ENCODE peak calls at places on chromosomes 6 and 20, in four cellular contexts. One of them, this sample, is unnamed.

GRCh38 chr6:93496548-93496947 is 77.2 kb upstream of the EPHA7 start:
- DNase-seq in stimulated activated CD4-positive, alpha-beta T cell treated with anti-CD3 and anti-CD28 coated beads, Interleukin-4, amount 100 ng/mL, for 1 hour: no peak
- DNase-seq in pulmonary artery endothelial cell: no peak
- DNase-seq in bronchial epithelial cell: peak
- DNase-seq in this sample: no peak

GRCh38 chr6:9248125-9248524 is 812.8 kb upstream of the SLC35B3 start:
- DNase-seq in stimulated activated CD4-positive, alpha-beta T cell treated with anti-CD3 and anti-CD28 coated beads, Interleukin-4, amount 100 ng/mL, for 1 hour: no peak
- DNase-seq in pulmonary artery endothelial cell: no peak
- DNase-seq in bronchial epithelial cell: peak
- DNase-seq in this sample: no peak

GRCh38 chr6:19180348-19181073 is 656.7 kb upstream of the ID4 start:
- DNase-seq in stimulated activated CD4-positive, alpha-beta T cell treated with anti-CD3 and anti-CD28 coated beads, Interleukin-4, amount 100 ng/mL, for 1 hour: no peak
- DNase-seq in pulmonary artery endothelial cell: no peak
- DNase-seq in bronchial epithelial cell: no peak
- DNase-seq in this sample: no peak

GRCh38 chr20:46139908-46140482 is 21.9 kb downstream of the CD40 start:
- DNase-seq in stimulated activated CD4-positive, alpha-beta T cell treated with anti-CD3 and anti-CD28 coated beads, Interleukin-4, amount 100 ng/mL, for 1 hour: no peak
- DNase-seq in pulmonary artery endothelial cell: no peak
- DNase-seq in bronchial epithelial cell: peak
- DNase-seq in this sample: no peak

GRCh38 chr6:44297063-44298038 is 15.8 kb downstream of the AARS2 start:
- DNase-seq in stimulated activated CD4-positive, alpha-beta T cell treated with anti-CD3 and anti-CD28 coated beads, Interleukin-4, amount 100 ng/mL, for 1 hour: peak
- DNase-seq in pulmonary artery endothelial cell: no peak
- DNase-seq in bronchial epithelial cell: no peak
- DNase-seq in this sample: peak

GRCh38 chr6:157966597-157966977 is 15.1 kb upstream of the SYNJ2 start:
- DNase-seq in stimulated activated CD4-positive, alpha-beta T cell treated with anti-CD3 and anti-CD28 coated beads, Interleukin-4, amount 100 ng/mL, for 1 hour: no peak
- DNase-seq in pulmonary artery endothelial cell: no peak
- DNase-seq in bronchial epithelial cell: no peak
- DNase-seq in this sample: no peak

GRCh38 chr20:3760980-3761379 is 6.6 kb downstream of the ADISSP start:
- DNase-seq in stimulated activated CD4-positive, alpha-beta T cell treated with anti-CD3 and anti-CD28 coated beads, Interleukin-4, amount 100 ng/mL, for 1 hour: no peak
- DNase-seq in pulmonary artery endothelial cell: no peak
- DNase-seq in bronchial epithelial cell: no peak
- DNase-seq in this sample: no peak

GRCh38 chr6:109770779-109771178 is 79.7 kb downstream of the FIG4 start:
- DNase-seq in stimulated activated CD4-positive, alpha-beta T cell treated with anti-CD3 and anti-CD28 coated beads, Interleukin-4, amount 100 ng/mL, for 1 hour: no peak
- DNase-seq in pulmonary artery endothelial cell: no peak
- DNase-seq in bronchial epithelial cell: no peak
- DNase-seq in this sample: no peak

GRCh38 chr6:150296890-150297289 is 71.9 kb upstream of the IYD start:
- DNase-seq in stimulated activated CD4-positive, alpha-beta T cell treated with anti-CD3 and anti-CD28 coated beads, Interleukin-4, amount 100 ng/mL, for 1 hour: no peak
- DNase-seq in pulmonary artery endothelial cell: no peak
- DNase-seq in bronchial epithelial cell: no peak
- DNase-seq in this sample: no peak

GRCh38 chr6:157779705-157780604 is 43.1 kb upstream of the SNX9 start:
- DNase-seq in stimulated activated CD4-positive, alpha-beta T cell treated with anti-CD3 and anti-CD28 coated beads, Interleukin-4, amount 100 ng/mL, for 1 hour: no peak
- DNase-seq in pulmonary artery endothelial cell: no peak
- DNase-seq in bronchial epithelial cell: peak
- DNase-seq in this sample: no peak

GRCh38 chr6:10962673-10963072 is 75.8 kb downstream of the SYCP2L start:
- DNase-seq in stimulated activated CD4-positive, alpha-beta T cell treated with anti-CD3 and anti-CD28 coated beads, Interleukin-4, amount 100 ng/mL, for 1 hour: no peak
- DNase-seq in pulmonary artery endothelial cell: no peak
- DNase-seq in bronchial epithelial cell: peak
- DNase-seq in this sample: no peak

GRCh38 chr6:12751694-12752304 is 35.2 kb downstream of the PHACTR1 start:
- DNase-seq in stimulated activated CD4-positive, alpha-beta T cell treated with anti-CD3 and anti-CD28 coated beads, Interleukin-4, amount 100 ng/mL, for 1 hour: peak
- DNase-seq in pulmonary artery endothelial cell: peak
- DNase-seq in bronchial epithelial cell: peak
- DNase-seq in this sample: peak

GRCh38 chr20:62891111-62891510 is 29.5 kb upstream of the TCFL5 start:
- DNase-seq in stimulated activated CD4-positive, alpha-beta T cell treated with anti-CD3 and anti-CD28 coated beads, Interleukin-4, amount 100 ng/mL, for 1 hour: peak
- DNase-seq in pulmonary artery endothelial cell: no peak
- DNase-seq in bronchial epithelial cell: no peak
- DNase-seq in this sample: no peak

GRCh38 chr20:16574656-16575355 is 1.6 kb upstream of the KIF16B start:
- DNase-seq in stimulated activated CD4-positive, alpha-beta T cell treated with anti-CD3 and anti-CD28 coated beads, Interleukin-4, amount 100 ng/mL, for 1 hour: peak
- DNase-seq in pulmonary artery endothelial cell: peak
- DNase-seq in bronchial epithelial cell: peak
- DNase-seq in this sample: peak

This sample was measured in stimulated activated CD8-positive, alpha-beta memory T cell treated with anti-CD3 and anti-CD28 coated beads, Interleukin-2, amount 100 ng/mL, for 48 hours.